ENCODE peak calls at places on chromosomes 13 and 19, in five cellular contexts. P is CD4-positive, CD25-positive, alpha-beta regulatory T cell; A is heart left ventricle; V is kidney; S is gastrocnemius medialis. R is an unnamed sample.
A peak's percentile ranks its signal among the peaks of the same experiment; 100 is the strongest.

GRCh38 chr13:114144606-114145244 is 12.3 kb upstream of the RASA3 start:
- DNase-seq in V (no peak), P (no peak), A (peak; percentile 7), S (no peak), R (no peak)

GRCh38 chr13:73938375-73939070 is 195.7 kb downstream of the KLF12 start:
- DNase-seq in V (no peak), A (no peak), P (no peak), S (no peak), R (no peak)

GRCh38 chr13:92224825-92225224 is 826.4 kb downstream of the GPC5 start:
- DNase-seq in S (no peak), P (no peak), V (no peak), A (no peak), R (no peak)

GRCh38 chr13:53264751-53265150 is 236.1 kb downstream of the OLFM4 start:
- DNase-seq in P (no peak), A (no peak), V (no peak), S (no peak), R (no peak)

GRCh38 chr13:45658586-45659235 is 43.2 kb upstream of the ERICH6B start:
- DNase-seq in V (no peak), A (no peak), S (no peak), P (no peak), R (no peak)

GRCh38 chr13:113562085-113562749 is 22.3 kb upstream of the TFDP1 start:
- DNase-seq in P (peak; percentile 48), S (no peak), V (peak; percentile 82), A (peak; percentile 77), R (no peak)

GRCh38 chr13:111043575-111043982 is 71.5 kb upstream of the ARHGEF7 start:
- DNase-seq in V (peak; percentile 54), S (peak; percentile 45), P (peak; percentile 16), A (peak; percentile 73), R (peak; percentile 73)

GRCh38 chr19:7658219-7658686 is 10.6 kb upstream of the RETN start:
- DNase-seq in S (no peak), P (peak; percentile 92), V (no peak), A (no peak), R (no peak)

GRCh38 chr13:113404723-113405471 is 41.0 kb upstream of the GRTP1 start:
- DNase-seq in P (no peak), S (peak; percentile 84), V (peak; percentile 62), A (peak; percentile 32), R (peak; percentile 72)

GRCh38 chr19:32203161-32203560 is 142.2 kb upstream of the ZNF507 start:
- DNase-seq in V (no peak), A (no peak), S (no peak), P (no peak), R (no peak)

GRCh38 chr13:107568181-107568580 is 647.2 kb downstream of the LIG4 start:
- DNase-seq in V (no peak), A (no peak), S (no peak), P (no peak), R (no peak)

GRCh38 chr13:98743377-98743776 is 9.1 kb downstream of the SLC15A1 start:
- DNase-seq in A (no peak), S (no peak), V (no peak), P (no peak), R (no peak)

GRCh38 chr13:30856004-30856790 is 49.9 kb upstream of the MEDAG start:
- DNase-seq in S (no peak), A (no peak), V (no peak), P (no peak), R (no peak)

GRCh38 chr13:78722700-78723099 is 63.7 kb upstream of the OBI1 start:
- DNase-seq in S (no peak), V (no peak), A (no peak), P (no peak), R (no peak)

GRCh38 chr19:54136086-54136863 is 1.3 kb upstream of the CNOT3 start:
- DNase-seq in A (no peak), V (peak; percentile 55), P (no peak), S (no peak), R (peak; percentile 39)

GRCh38 chr13:100461309-100462035 is 127.1 kb downstream of the GGACT start:
- DNase-seq in S (no peak), V (no peak), P (no peak), A (no peak), R (no peak)

GRCh38 chr13:113528798-113529180 is 38.3 kb upstream of the DCUN1D2 start:
- DNase-seq in V (no peak), P (no peak), S (no peak), A (no peak), R (peak; percentile 17)

GRCh38 chr13:93882086-93882651 is 597.3 kb downstream of the DCT start:
- DNase-seq in S (no peak), A (no peak), P (no peak), V (no peak), R (no peak)

GRCh38 chr19:1119475-1120217 is 15.9 kb downstream of the GPX4 start:
- DNase-seq in V (peak; percentile 77), S (no peak), A (no peak), P (no peak), R (no peak)

GRCh38 chr13:105608132-105608531 is 927.3 kb downstream of the EFNB2 start:
- DNase-seq in A (no peak), S (no peak), V (no peak), P (no peak), R (no peak)

GRCh38 chr13:110338441-110339101 is 31.5 kb downstream of the COL4A2 start:
- DNase-seq in V (no peak), S (peak; percentile 51), A (peak; percentile 65), P (no peak), R (no peak)

GRCh38 chr19:29277107-29277506 is 64.2 kb upstream of the UQCRFS1 start:
- DNase-seq in V (no peak), P (peak; percentile 79), S (no peak), A (no peak), R (no peak)

GRCh38 chr19:30609656-30610270 is 237.6 kb downstream of the ZNF536 start:
- DNase-seq in A (no peak), P (no peak), V (no peak), S (no peak), R (no peak)

GRCh38 chr13:77478645-77478997 is 56.9 kb upstream of the SCEL start:
- DNase-seq in A (no peak), V (no peak), S (no peak), P (no peak), R (no peak)

GRCh38 chr19:50230379-50231351 is 27.2 kb downstream of the MYH14 start:
- DNase-seq in S (peak; percentile 38), V (no peak), A (peak; percentile 43), P (no peak), R (no peak)

GRCh38 chr13:112970552-112971287 is 1.7 kb downstream of the MCF2L start:
- DNase-seq in P (no peak), V (peak; percentile 47), A (no peak), S (no peak), R (no peak)

GRCh38 chr13:35818577-35819165 is 312.5 kb downstream of the DCLK1 start:
- DNase-seq in V (no peak), P (peak; percentile 22), A (no peak), S (no peak), R (no peak)

GRCh38 chr19:46746281-46746965 is at the start of gene STRN4:
- DNase-seq in S (no peak), A (no peak), P (peak; percentile 66), V (peak; percentile 77), R (no peak)

GRCh38 chr19:46748325-46749109 is 2.3 kb upstream of the STRN4 start:
- DNase-seq in V (peak; percentile 83), S (no peak), A (no peak), P (peak; percentile 74), R (peak; percentile 84)

GRCh38 chr19:46744005-46744691 is 1.7 kb upstream of the FKRP start:
- DNase-seq in V (no peak), S (no peak), A (no peak), P (no peak), R (no peak)

GRCh38 chr19:46745521-46746280 is at the start of gene FKRP:
- DNase-seq in P (peak; percentile 32), S (no peak), V (peak; percentile 79), A (peak; percentile 55), R (no peak)

GRCh38 chr19:46745030-46745429 is 827 bp upstream of the FKRP start:
- DNase-seq in A (no peak), P (no peak), V (peak; percentile 60), S (no peak), R (no peak)
- H3K4me1 ChIP-seq in A (peaks cover 55% of the 10 kb centered on the region), P (peaks cover 46% of the 10 kb centered on the region), V (peaks cover 7% of the 10 kb centered on the region), S (peaks cover 62% of the 10 kb centered on the region), R (no peaks in the 10 kb centered on the region)

GRCh38 chr13:37134411-37135041 is 29.1 kb upstream of the CSNK1A1L start:
- DNase-seq in A (no peak), V (no peak), S (no peak), P (no peak), R (no peak)

GRCh38 chr13:37138169-37138568 is 32.7 kb upstream of the CSNK1A1L start:
- DNase-seq in S (no peak), P (no peak), V (no peak), A (no peak), R (no peak)

GRCh38 chr13:37136187-37136586 is 30.7 kb upstream of the CSNK1A1L start:
- DNase-seq in P (no peak), S (no peak), A (no peak), V (no peak), R (no peak)

GRCh38 chr13:37138917-37139316 is 33.5 kb upstream of the CSNK1A1L start:
- DNase-seq in A (no peak), S (no peak), P (no peak), V (no peak), R (no peak)

DNA sequence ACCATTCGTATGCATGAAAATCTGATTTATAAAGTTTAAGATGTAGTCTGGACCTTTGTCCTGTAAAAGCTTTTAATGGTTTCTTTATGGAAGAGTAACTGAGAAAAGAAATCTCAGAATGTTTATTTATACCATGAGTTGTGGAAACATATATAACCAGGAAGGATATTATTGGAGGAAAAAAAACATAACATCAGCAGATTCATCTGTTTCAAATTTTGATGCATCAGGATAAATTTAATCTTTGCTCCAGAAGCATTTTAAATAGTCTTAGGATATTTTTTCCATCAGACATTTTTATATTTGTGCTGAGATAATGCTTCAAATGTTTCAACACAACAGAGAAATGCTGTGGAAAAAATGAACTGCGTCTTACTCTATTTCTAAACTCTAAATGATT is 31.2 kb upstream of the CSNK1A1L start:
- DNase-seq in A (no peak), V (no peak), S (no peak), P (no peak), R (no peak)
- H3K4me1 ChIP-seq in A (peaks cover 33% of the 10 kb centered on the region), V (no peaks in the 10 kb centered on the region), S (no peaks in the 10 kb centered on the region), P (no peaks in the 10 kb centered on the region), R (no peaks in the 10 kb centered on the region)

GRCh38 chr19:42247631-42248199 is 5.3 kb upstream of the GSK3A start:
- DNase-seq in P (no peak), A (no peak), S (no peak), V (peak; percentile 74), R (no peak)

GRCh38 chr19:42248270-42249148 is 6.1 kb upstream of the GSK3A start:
- DNase-seq in A (no peak), P (no peak), S (no peak), V (peak; percentile 84), R (no peak)

GRCh38 chr19:42246869-42247630 is 4.6 kb upstream of the GSK3A start:
- DNase-seq in S (no peak), V (no peak), P (no peak), A (no peak), R (no peak)

GRCh38 chr19:42244452-42245220 is 2.2 kb upstream of the GSK3A start:
- DNase-seq in P (peak; percentile 97), V (peak; percentile 96), S (peak; percentile 89), A (peak; percentile 95), R (peak; percentile 97)

GRCh38 chr19:42246143-42246868 is 3.9 kb upstream of the GSK3A start:
- DNase-seq in V (peak; percentile 91), A (peak; percentile 87), S (peak; percentile 73), P (no peak), R (peak; percentile 92)
- H3K4me1 ChIP-seq in V (peaks cover 13% of the 10 kb centered on the region), A (peaks cover 72% of the 10 kb centered on the region), S (peaks cover 37% of the 10 kb centered on the region), P (peaks cover 36% of the 10 kb centered on the region), R (peaks cover 2% of the 10 kb centered on the region)

GRCh38 chr19:35901055-35901644 is 810 bp upstream of the NFKBID start:
- DNase-seq in V (no peak), A (no peak), P (no peak), S (no peak), R (no peak)
- H3K4me1 ChIP-seq in V (no peaks in the 10 kb centered on the region), A (peaks cover 24% of the 10 kb centered on the region), P (peaks cover 76% of the 10 kb centered on the region), S (peaks cover 21% of the 10 kb centered on the region), R (no peaks in the 10 kb centered on the region)